ENCODE peak calls at places on chromosomes 13 and 19, in four cellular contexts. N, B, T and K are unnamed samples.

GRCh38 chr19:16197188-16197621 is 506 bp upstream of the AP1M1 start:
- DNase-seq in N (no peak), B (no peak), T (no peak), K (no peak)

GRCh38 chr19:41860419-41861097 is 503 bp downstream of the RPS19 start:
- DNase-seq in N (no peak), B (no peak), T (no peak), K (no peak)

GRCh38 chr19:11019262-11019661 is 58.4 kb downstream of the SMARCA4 start:
- DNase-seq in N (no peak), B (no peak), T (no peak), K (no peak)

GRCh38 chr19:2387367-2388288 is 27.6 kb downstream of the TMPRSS9 start:
- DNase-seq in N (no peak), B (no peak), T (no peak), K (no peak)

GRCh38 chr19:15417699-15418098 is 1.1 kb downstream of the AKAP8L start:
- DNase-seq in N (no peak), B (no peak), T (no peak), K (no peak)

GRCh38 chr13:19587635-19588300 is 26.4 kb upstream of the TPTE2 start:
- DNase-seq in N (no peak), B (no peak), T (no peak), K (no peak)

GRCh38 chr19:472005-472858 is 11.4 kb upstream of the SHC2 start:
- DNase-seq in N (no peak), B (no peak), T (no peak), K (no peak)

GRCh38 chr13:113900646-113901045 is 36.8 kb upstream of the GAS6 start:
- DNase-seq in N (no peak), B (no peak), T (no peak), K (no peak)

GRCh38 chr13:101306773-101307172 is 109.5 kb downstream of the NALCN start:
- DNase-seq in N (no peak), B (no peak), T (no peak), K (no peak)

GRCh38 chr13:21231426-21231945 is 55.0 kb downstream of the MRPL57 start:
- DNase-seq in N (no peak), B (no peak), T (no peak), K (no peak)

GRCh38 chr19:39379865-39380399 is 11.0 kb downstream of the PAF1 start:
- DNase-seq in N (no peak), B (no peak), T (no peak), K (no peak)

GRCh38 chr13:97834255-97834654 is 119.2 kb upstream of the IPO5 start:
- DNase-seq in N (no peak), B (no peak), T (no peak), K (no peak)

GRCh38 chr13:113441661-113442060 is 11.6 kb downstream of the ADPRHL1 start:
- DNase-seq in N (no peak), B (no peak), T (no peak), K (no peak)

GRCh38 chr19:18488403-18488723 is 33.5 kb downstream of the ELL start:
- DNase-seq in N (no peak), B (no peak), T (no peak), K (no peak)

GRCh38 chr19:47446534-47447469 is 24.9 kb downstream of the SLC8A2 start:
- DNase-seq in N (no peak), B (no peak), T (no peak), K (no peak)

GRCh38 chr13:66714795-66715194 is 515.3 kb downstream of the PCDH9 start:
- DNase-seq in N (no peak), B (no peak), T (no peak), K (no peak)

GRCh38 chr13:77372275-77372674 is 45.4 kb upstream of the MYCBP2 start:
- DNase-seq in N (no peak), B (no peak), T (no peak), K (no peak)

GRCh38 chr13:105450784-105451183 is 1084.7 kb downstream of the EFNB2 start:
- DNase-seq in N (no peak), B (no peak), T (no peak), K (no peak)

GRCh38 chr13:52925775-52926285 is 77.4 kb upstream of the PCDH8 start:
- DNase-seq in N (no peak), B (no peak), T (peak), K (no peak)